ENCODE peak calls at places on chromosomes 13 and 19, in six cellular contexts. One of them, this sample, is unnamed.
A peak's percentile ranks its signal among the peaks of the same experiment; 100 is the strongest.

GRCh38 chr13:32737111-32737571 is 150.9 kb downstream of the PDS5B start:
- DNase-seq in HCT116: no peak
- DNase-seq in GM23338: no peak
- DNase-seq in IMR-90: no peak
- DNase-seq in fibroblast of lung: peak; percentile 30
- DNase-seq in PC-3: no peak
- DNase-seq in this sample: peak; percentile 10

GRCh38 chr19:32469796-32470195 is 64.2 kb downstream of the DPY19L3 start:
- DNase-seq in HCT116: no peak
- DNase-seq in GM23338: no peak
- DNase-seq in IMR-90: peak; percentile 50
- DNase-seq in fibroblast of lung: no peak
- DNase-seq in PC-3: no peak
- DNase-seq in this sample: no peak

GRCh38 chr13:59641758-59642157 is 522.0 kb downstream of the DIAPH3 start:
- DNase-seq in HCT116: no peak
- DNase-seq in GM23338: no peak
- DNase-seq in IMR-90: no peak
- DNase-seq in fibroblast of lung: peak; percentile 2
- DNase-seq in PC-3: no peak
- DNase-seq in this sample: no peak

GRCh38 chr19:29016353-29016752 is 196.6 kb downstream of the UQCRFS1 start:
- DNase-seq in HCT116: no peak
- DNase-seq in GM23338: no peak
- DNase-seq in IMR-90: no peak
- DNase-seq in fibroblast of lung: no peak
- DNase-seq in PC-3: no peak
- DNase-seq in this sample: no peak

GRCh38 chr13:101757446-101758039 is 305.1 kb downstream of the ITGBL1 start:
- DNase-seq in HCT116: no peak
- DNase-seq in GM23338: peak; percentile 55
- DNase-seq in IMR-90: peak; percentile 50
- DNase-seq in fibroblast of lung: peak; percentile 72
- DNase-seq in PC-3: peak; percentile 70
- DNase-seq in this sample: peak; percentile 26

GRCh38 chr13:23656637-23657036 is 86.4 kb downstream of the TNFRSF19 start:
- DNase-seq in HCT116: no peak
- DNase-seq in GM23338: no peak
- DNase-seq in IMR-90: peak; percentile 98
- DNase-seq in fibroblast of lung: peak; percentile 93
- DNase-seq in PC-3: no peak
- DNase-seq in this sample: peak; percentile 81

GRCh38 chr13:24899601-24900000 is 135.6 kb downstream of the RNF17 start:
- DNase-seq in HCT116: no peak
- DNase-seq in GM23338: no peak
- DNase-seq in IMR-90: peak; percentile 57
- DNase-seq in fibroblast of lung: no peak
- DNase-seq in PC-3: no peak
- DNase-seq in this sample: no peak

GRCh38 chr19:38975214-38975860 is at the start of gene FBXO17:
- DNase-seq in HCT116: no peak
- DNase-seq in GM23338: peak; percentile 70
- DNase-seq in IMR-90: peak; percentile 63
- DNase-seq in fibroblast of lung: peak; percentile 66
- DNase-seq in PC-3: no peak
- DNase-seq in this sample: peak; percentile 87

GRCh38 chr13:94646904-94647303 is 45.2 kb downstream of the GPR180 start:
- DNase-seq in HCT116: no peak
- DNase-seq in GM23338: no peak
- DNase-seq in IMR-90: no peak
- DNase-seq in fibroblast of lung: no peak
- DNase-seq in PC-3: no peak
- DNase-seq in this sample: no peak

GRCh38 chr13:30787747-30788535 is 52.6 kb downstream of the ALOX5AP start:
- DNase-seq in HCT116: no peak
- DNase-seq in GM23338: no peak
- DNase-seq in IMR-90: peak; percentile 58
- DNase-seq in fibroblast of lung: no peak
- DNase-seq in PC-3: no peak
- DNase-seq in this sample: peak; percentile 88

GRCh38 chr19:41352609-41353465 is 885 bp downstream of the TGFB1 start:
- DNase-seq in HCT116: no peak
- DNase-seq in GM23338: peak; percentile 78
- DNase-seq in IMR-90: peak; percentile 44
- DNase-seq in fibroblast of lung: peak; percentile 48
- DNase-seq in PC-3: peak; percentile 49
- DNase-seq in this sample: peak; percentile 96

GRCh38 chr13:108315273-108315672 is 45.8 kb downstream of the TNFSF13B start:
- DNase-seq in HCT116: no peak
- DNase-seq in GM23338: no peak
- DNase-seq in IMR-90: no peak
- DNase-seq in fibroblast of lung: no peak
- DNase-seq in PC-3: no peak
- DNase-seq in this sample: no peak

GRCh38 chr13:49821216-49821820 is 28.8 kb upstream of the KPNA3 start:
- DNase-seq in HCT116: no peak
- DNase-seq in GM23338: peak; percentile 23
- DNase-seq in IMR-90: no peak
- DNase-seq in fibroblast of lung: no peak
- DNase-seq in PC-3: no peak
- DNase-seq in this sample: no peak

GRCh38 chr13:19960673-19961015 is 2.1 kb downstream of the ZMYM2 start:
- DNase-seq in HCT116: no peak
- DNase-seq in GM23338: no peak
- DNase-seq in IMR-90: no peak
- DNase-seq in fibroblast of lung: no peak
- DNase-seq in PC-3: no peak
- DNase-seq in this sample: peak; percentile 29

GRCh38 chr19:47005873-47006272 is 13.8 kb upstream of the NPAS1 start:
- DNase-seq in HCT116: peak; percentile 10
- DNase-seq in GM23338: peak; percentile 45
- DNase-seq in IMR-90: no peak
- DNase-seq in fibroblast of lung: no peak
- DNase-seq in PC-3: peak; percentile 26
- DNase-seq in this sample: peak; percentile 90

GRCh38 chr19:10352764-10353671 is 13.6 kb upstream of the ICAM3 start:
- DNase-seq in HCT116: no peak
- DNase-seq in GM23338: peak; percentile 96
- DNase-seq in IMR-90: no peak
- DNase-seq in fibroblast of lung: peak; percentile 49
- DNase-seq in PC-3: no peak
- DNase-seq in this sample: peak; percentile 72

GRCh38 chr13:25682221-25682620 is 310.4 kb downstream of the ATP8A2 start:
- DNase-seq in HCT116: no peak
- DNase-seq in GM23338: no peak
- DNase-seq in IMR-90: no peak
- DNase-seq in fibroblast of lung: no peak
- DNase-seq in PC-3: no peak
- DNase-seq in this sample: no peak

GRCh38 chr13:43272866-43273265 is 249.5 kb downstream of the DNAJC15 start:
- DNase-seq in HCT116: no peak
- DNase-seq in GM23338: no peak
- DNase-seq in IMR-90: no peak
- DNase-seq in fibroblast of lung: no peak
- DNase-seq in PC-3: no peak
- DNase-seq in this sample: no peak

GRCh38 chr19:58252102-58252685 is 23.5 kb downstream of the ZNF544 start:
- DNase-seq in HCT116: no peak
- DNase-seq in GM23338: peak; percentile 58
- DNase-seq in IMR-90: no peak
- DNase-seq in fibroblast of lung: no peak
- DNase-seq in PC-3: peak; percentile 30
- DNase-seq in this sample: no peak

GRCh38 chr19:34254552-34255432 is at the start of gene GARRE1:
- DNase-seq in HCT116: no peak
- DNase-seq in GM23338: peak; percentile 72
- DNase-seq in IMR-90: peak; percentile 24
- DNase-seq in fibroblast of lung: peak; percentile 38
- DNase-seq in PC-3: no peak
- DNase-seq in this sample: peak; percentile 98

GRCh38 chr19:33066543-33066942 is 1.9 kb upstream of the RHPN2 start:
- DNase-seq in HCT116: no peak
- DNase-seq in GM23338: no peak
- DNase-seq in IMR-90: no peak
- DNase-seq in fibroblast of lung: no peak
- DNase-seq in PC-3: no peak
- DNase-seq in this sample: no peak

GRCh38 chr13:96581741-96582140 is 412.5 kb downstream of the OXGR1 start:
- DNase-seq in HCT116: no peak
- DNase-seq in GM23338: no peak
- DNase-seq in IMR-90: no peak
- DNase-seq in fibroblast of lung: no peak
- DNase-seq in PC-3: no peak
- DNase-seq in this sample: no peak

GRCh38 chr13:79667771-79668170 is 186.8 kb downstream of the NDFIP2 start:
- DNase-seq in HCT116: no peak
- DNase-seq in GM23338: no peak
- DNase-seq in IMR-90: no peak
- DNase-seq in fibroblast of lung: no peak
- DNase-seq in PC-3: no peak
- DNase-seq in this sample: no peak

GRCh38 chr13:26254583-26255102 is 714 bp downstream of the CDK8 start:
- DNase-seq in HCT116: no peak
- DNase-seq in GM23338: peak; percentile 73
- DNase-seq in IMR-90: peak; percentile 31
- DNase-seq in fibroblast of lung: peak; percentile 33
- DNase-seq in PC-3: peak; percentile 49
- DNase-seq in this sample: peak; percentile 77

GRCh38 chr19:3520166-3521103 is 14.3 kb downstream of the FZR1 start:
- DNase-seq in HCT116: no peak
- DNase-seq in GM23338: peak; percentile 62
- DNase-seq in IMR-90: no peak
- DNase-seq in fibroblast of lung: no peak
- DNase-seq in PC-3: no peak
- DNase-seq in this sample: no peak

GRCh38 chr19:49820125-49820524 is 2.0 kb downstream of the MED25 start:
- DNase-seq in HCT116: no peak
- DNase-seq in GM23338: no peak
- DNase-seq in IMR-90: no peak
- DNase-seq in fibroblast of lung: no peak
- DNase-seq in PC-3: no peak
- DNase-seq in this sample: no peak

GRCh38 chr19:23437901-23438300 is 42.6 kb upstream of the ZNF91 start:
- DNase-seq in HCT116: no peak
- DNase-seq in GM23338: peak; percentile 29
- DNase-seq in IMR-90: no peak
- DNase-seq in fibroblast of lung: no peak
- DNase-seq in PC-3: no peak
- DNase-seq in this sample: no peak

DNA sequence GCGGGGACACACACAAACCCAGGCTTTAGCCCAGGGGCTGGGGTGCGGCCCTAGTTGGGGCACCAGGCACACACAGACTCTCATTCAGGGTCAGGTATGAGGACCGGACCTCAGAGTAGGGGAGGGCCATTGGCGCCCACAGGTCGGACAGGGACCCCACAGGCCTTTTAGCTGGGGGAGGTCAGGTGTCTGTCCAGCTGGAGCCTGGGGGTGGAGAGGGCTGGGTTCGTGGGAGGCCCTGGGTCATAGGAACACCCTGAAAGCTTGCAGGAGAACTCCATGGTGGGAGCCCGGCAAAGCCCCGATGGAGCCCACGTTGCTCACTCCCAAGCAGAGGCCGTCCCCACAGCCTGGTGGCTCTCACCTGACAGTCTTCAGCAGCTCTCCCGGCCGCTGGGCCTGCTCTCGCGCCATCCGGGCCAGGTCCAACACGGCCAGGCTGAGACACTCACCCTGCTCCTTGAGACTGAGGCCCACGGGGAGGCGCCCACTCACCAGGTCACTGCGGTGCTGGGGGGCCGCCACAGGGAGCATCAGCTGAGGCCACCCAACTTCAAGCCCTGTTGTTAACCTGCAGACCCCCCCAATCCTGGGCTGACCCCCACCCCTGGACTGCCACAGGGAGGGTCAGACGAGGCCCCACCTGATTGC is 5.0 kb downstream of the JAK3 start:
- DNase-seq in HCT116: no peak
- DNase-seq in GM23338: no peak
- DNase-seq in IMR-90: no peak
- DNase-seq in fibroblast of lung: no peak
- DNase-seq in PC-3: no peak
- DNase-seq in this sample: peak; percentile 72
- H3K4me3 ChIP-seq in HCT116: peak overlapping the region; percentile 83
- H3K4me3 ChIP-seq in GM23338: peak overlapping the region; percentile 73
- H3K4me3 ChIP-seq in IMR-90: peak overlapping the region; percentile 35
- H3K4me3 ChIP-seq in fibroblast of lung: peak overlapping the region; percentile 20
- H3K4me3 ChIP-seq in PC-3: peak overlapping the region; percentile 76
- H3K4me3 ChIP-seq in this sample: no peak overlapping the region

GRCh38 chr13:112764864-112765561 is 75.2 kb downstream of the ATP11A start:
- DNase-seq in HCT116: no peak
- DNase-seq in GM23338: no peak
- DNase-seq in IMR-90: no peak
- DNase-seq in fibroblast of lung: no peak
- DNase-seq in PC-3: no peak
- DNase-seq in this sample: peak; percentile 65
- H4K20me1 ChIP-seq in HCT116: no peaks in the 10 kb centered on the region
- H4K20me1 ChIP-seq in GM23338: peaks cover 7% of the 10 kb centered on the region
- H4K20me1 ChIP-seq in IMR-90: peaks cover 12% of the 10 kb centered on the region
- H4K20me1 ChIP-seq in fibroblast of lung: no peaks in the 10 kb centered on the region
- H4K20me1 ChIP-seq in PC-3: no peaks in the 10 kb centered on the region
- H4K20me1 ChIP-seq in this sample: peaks cover 3% of the 10 kb centered on the region

DNA sequence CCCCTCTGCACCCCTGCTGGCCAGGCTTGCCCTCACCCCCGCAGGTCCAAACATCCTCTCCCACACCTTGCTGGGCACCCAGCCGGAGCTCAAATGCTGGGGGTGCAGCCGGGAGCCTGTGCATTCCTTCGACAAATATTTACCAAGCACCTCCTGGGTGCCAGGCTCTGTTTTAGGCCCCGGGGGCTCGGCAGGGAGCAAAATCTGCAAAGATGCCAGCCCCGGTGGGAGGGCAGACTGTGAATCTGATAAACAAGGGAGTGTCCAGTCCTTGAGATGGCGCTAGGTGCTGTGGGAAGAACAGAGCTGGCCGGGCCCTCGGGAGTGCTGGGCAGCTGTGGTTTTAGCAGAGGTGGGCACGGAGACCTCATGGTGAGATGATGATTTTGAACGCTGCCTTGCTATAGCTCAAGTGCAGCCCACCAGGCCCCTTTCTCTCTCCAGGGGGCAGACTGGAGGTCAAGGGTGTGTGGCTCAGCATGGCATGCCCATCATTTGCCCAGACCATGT is 10.6 kb downstream of the NFIX start:
- DNase-seq in HCT116: no peak
- DNase-seq in GM23338: no peak
- DNase-seq in IMR-90: no peak
- DNase-seq in fibroblast of lung: no peak
- DNase-seq in PC-3: no peak
- DNase-seq in this sample: no peak
- TF ChIP-seq CTCF in HCT116: no peak
- TF ChIP-seq CTCF in GM23338: no peak
- TF ChIP-seq CTCF in IMR-90: no peak
- TF ChIP-seq CTCF in fibroblast of lung: no peak
- TF ChIP-seq CTCF in PC-3: peak; percentile 17
- TF ChIP-seq CTCF in this sample: no peak

DNA sequence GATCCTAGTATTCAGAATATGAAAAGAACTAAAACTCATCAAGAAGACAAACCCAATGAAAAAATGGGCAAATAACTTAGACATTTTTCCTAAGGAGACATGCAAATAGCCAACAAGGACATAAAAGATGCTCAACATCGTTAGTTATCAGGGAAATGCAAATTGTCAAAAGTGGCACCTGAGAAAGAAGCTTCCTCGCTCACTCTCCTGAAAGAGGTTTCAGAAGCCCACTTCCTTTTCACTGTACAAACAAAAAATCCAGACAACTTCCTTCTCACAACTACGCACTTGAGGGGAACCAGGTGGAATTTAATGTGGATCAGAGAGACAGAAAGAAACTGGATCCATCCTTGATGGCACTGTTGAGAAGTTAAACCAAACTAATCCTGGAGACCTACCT is 41.5 kb downstream of the KLF12 start:
- DNase-seq in HCT116: no peak
- DNase-seq in GM23338: no peak
- DNase-seq in IMR-90: no peak
- DNase-seq in fibroblast of lung: no peak
- DNase-seq in PC-3: no peak
- DNase-seq in this sample: no peak
- H3K4me3 ChIP-seq in HCT116: no peak overlapping the region
- H3K4me3 ChIP-seq in GM23338: no peak overlapping the region
- H3K4me3 ChIP-seq in IMR-90: no peak overlapping the region
- H3K4me3 ChIP-seq in fibroblast of lung: no peak overlapping the region
- H3K4me3 ChIP-seq in PC-3: no peak overlapping the region
- H3K4me3 ChIP-seq in this sample: no peak overlapping the region